ENCODE peak calls at places on chromosomes 13 and 19, in eight cellular contexts. L, F, U, M, Y, N, S and B are unnamed samples.

GRCh38 chr13:97627566-97627965 is 193.6 kb downstream of the RAP2A start:
- DNase-seq in S (no peak), L (peak), F (peak), N (no peak), Y (no peak), U (peak), M (peak), B (peak)

GRCh38 chr19:22545751-22546150 is 88.4 kb upstream of the ZNF492 start:
- DNase-seq in L (peak), M (peak), N (no peak), F (peak), U (peak), S (no peak), Y (peak), B (peak)

GRCh38 chr13:111614009-111614408 is 293.6 kb downstream of the TEX29 start:
- DNase-seq in Y (no peak), N (no peak), S (no peak), L (no peak), F (no peak), U (peak), M (no peak), B (no peak)

GRCh38 chr13:48749699-48750473 is 96.2 kb downstream of the CYSLTR2 start:
- DNase-seq in U (peak), L (peak), M (peak), F (peak), N (no peak), S (peak), Y (peak), B (peak)

GRCh38 chr19:49906879-49907564 is 10.3 kb upstream of the IL4I1 start:
- DNase-seq in M (no peak), F (no peak), U (no peak), S (no peak), L (no peak), N (no peak), Y (no peak), B (no peak)

GRCh38 chr13:111656439-111656838 is 336.0 kb downstream of the TEX29 start:
- DNase-seq in U (no peak), S (no peak), F (no peak), L (no peak), N (no peak), Y (no peak), M (no peak), B (no peak)

GRCh38 chr13:62320129-62320724 is 904.6 kb upstream of the PCDH20 start:
- DNase-seq in Y (no peak), M (peak), U (no peak), N (no peak), F (peak), L (no peak), S (no peak), B (no peak)

GRCh38 chr19:14031719-14032480 is at the start of gene IL27RA:
- DNase-seq in F (peak), U (peak), Y (peak), M (peak), L (peak), N (no peak), S (peak), B (peak)

GRCh38 chr13:66723606-66724005 is 506.5 kb downstream of the PCDH9 start:
- DNase-seq in L (no peak), M (no peak), N (no peak), U (no peak), S (no peak), F (no peak), Y (no peak), B (no peak)

GRCh38 chr19:45402469-45403070 is 2.3 kb downstream of the PPP1R13L start:
- DNase-seq in L (peak), S (peak), Y (peak), M (peak), N (no peak), U (peak), F (no peak), B (no peak)

GRCh38 chr13:37303610-37304009 is 198.1 kb upstream of the CSNK1A1L start:
- DNase-seq in N (no peak), U (no peak), M (peak), S (no peak), F (no peak), Y (no peak), L (no peak), B (no peak)

GRCh38 chr19:43704002-43704705 is 11.7 kb upstream of the IRGC start:
- DNase-seq in F (no peak), M (no peak), Y (no peak), N (no peak), U (no peak), L (peak), S (no peak), B (no peak)

GRCh38 chr19:28715157-28715556 is 497.8 kb downstream of the UQCRFS1 start:
- DNase-seq in N (no peak), F (no peak), M (peak), L (no peak), U (no peak), S (no peak), Y (no peak), B (no peak)

GRCh38 chr13:67299072-67299635 is 69.0 kb upstream of the PCDH9 start:
- DNase-seq in U (no peak), L (no peak), Y (no peak), N (no peak), S (no peak), M (peak), F (peak), B (no peak)

GRCh38 chr19:52230685-52231084 is 38.7 kb upstream of the ZNF766 start:
- DNase-seq in N (no peak), U (no peak), L (no peak), M (peak), Y (no peak), F (no peak), S (no peak), B (no peak)

GRCh38 chr13:23561261-23561660 is 9.0 kb upstream of the TNFRSF19 start:
- DNase-seq in Y (no peak), S (no peak), F (no peak), U (no peak), L (no peak), N (no peak), M (no peak), B (no peak)

GRCh38 chr13:28584873-28585317 is 74.0 kb upstream of the POMP start:
- DNase-seq in U (no peak), F (no peak), L (no peak), M (no peak), Y (no peak), S (no peak), N (no peak), B (no peak)

GRCh38 chr13:78606471-78607408 is 3.4 kb upstream of the POU4F1 start:
- DNase-seq in S (no peak), N (no peak), F (no peak), Y (no peak), U (no peak), L (no peak), M (no peak), B (no peak)

GRCh38 chr13:76683854-76684253 is 202.4 kb downstream of the KCTD12 start:
- DNase-seq in N (no peak), S (no peak), F (no peak), M (no peak), L (no peak), Y (no peak), U (no peak), B (no peak)

GRCh38 chr19:49761625-49762311 is 1.3 kb downstream of the TSKS start:
- DNase-seq in N (no peak), M (no peak), Y (peak), L (no peak), S (no peak), U (no peak), F (no peak), B (no peak)